ENCODE peak calls at places on chromosomes 11 and 22, in four cellular contexts. A, Y, C and W are unnamed samples.

GRCh38 chr11:794766-795637 is 3.1 kb downstream of the SLC25A22 start:
- DNase-seq in Y (no peak), C (no peak), A (no peak), W (no peak)

GRCh38 chr11:129278586-129279319 is 86.6 kb upstream of the ARHGAP32 start:
- DNase-seq in A (peak; percentile 43), C (no peak), Y (no peak), W (no peak)

GRCh38 chr11:78883506-78883905 is 308.8 kb upstream of the NARS2 start:
- DNase-seq in C (no peak), Y (no peak), A (no peak), W (no peak)

GRCh38 chr22:41478891-41479521 is 10.1 kb downstream of the ACO2 start:
- DNase-seq in C (no peak), A (no peak), Y (no peak), W (no peak)

GRCh38 chr11:76590631-76590950 is 80.0 kb downstream of the LRRC32 start:
- DNase-seq in A (no peak), C (no peak), Y (no peak), W (no peak)

GRCh38 chr22:23088199-23088604 is 17.9 kb downstream of the GNAZ start:
- DNase-seq in A (no peak), C (no peak), Y (peak; percentile 68), W (no peak)

GRCh38 chr11:99160447-99160846 is 139.7 kb downstream of the CNTN5 start:
- DNase-seq in C (no peak), A (no peak), Y (no peak), W (no peak)

GRCh38 chr22:40951795-40952602 is 821 bp downstream of the RBX1 start:
- DNase-seq in A (no peak), Y (no peak), C (no peak), W (no peak)

GRCh38 chr22:22684605-22685561 is 40.5 kb downstream of the GGTLC2 start:
- DNase-seq in A (peak; percentile 56), Y (peak; percentile 45), C (no peak), W (no peak)

GRCh38 chr22:32615874-32616564 is 141.4 kb downstream of the FBXO7 start:
- DNase-seq in Y (no peak), C (no peak), A (no peak), W (no peak)

GRCh38 chr22:41092847-41093371 is 517 bp downstream of the EP300 start:
- DNase-seq in A (peak; percentile 22), C (no peak), Y (peak; percentile 63), W (no peak)

GRCh38 chr11:36583667-36584066 is 10.6 kb upstream of the IFTAP start:
- DNase-seq in A (no peak), C (no peak), Y (no peak), W (no peak)

GRCh38 chr11:117876341-117877119 is at the start of gene FXYD6:
- DNase-seq in A (no peak), Y (no peak), C (no peak), W (no peak)

GRCh38 chr22:17086301-17086700 is 1.5 kb downstream of the IL17RA start:
- DNase-seq in C (no peak), A (no peak), Y (no peak), W (no peak)

GRCh38 chr11:405323-405975 is 9.3 kb downstream of the SIGIRR start:
- DNase-seq in C (no peak), A (no peak), Y (no peak), W (no peak)

GRCh38 chr11:8610532-8611116 is 16.6 kb upstream of the STK33 start:
- DNase-seq in Y (no peak), C (peak; percentile 19), A (no peak), W (no peak)

GRCh38 chr22:25390297-25391240 is 171.1 kb downstream of the CRYBB2 start:
- DNase-seq in C (no peak), Y (no peak), A (no peak), W (no peak)

GRCh38 chr22:50341977-50342650 is 1.0 kb upstream of the PPP6R2 start:
- DNase-seq in Y (peak; percentile 93), A (peak; percentile 89), C (peak; percentile 82), W (peak; percentile 74)

GRCh38 chr22:36606114-36606513 is 77.1 kb upstream of the EIF3D start:
- DNase-seq in C (no peak), A (no peak), Y (no peak), W (no peak)

GRCh38 chr11:7548659-7549283 is 35.0 kb downstream of the PPFIBP2 start:
- DNase-seq in Y (peak; percentile 50), A (peak; percentile 52), C (no peak), W (no peak)

GRCh38 chr11:88435405-88435804 is 97.9 kb upstream of the CTSC start:
- DNase-seq in C (no peak), Y (no peak), A (no peak), W (no peak)

GRCh38 chr11:128714881-128715280 is 21.0 kb downstream of the FLI1 start:
- DNase-seq in C (no peak), Y (peak; percentile 40), A (peak; percentile 66), W (no peak)

GRCh38 chr11:129458756-129459535 is 83.3 kb downstream of the BARX2 start:
- DNase-seq in C (no peak), Y (no peak), A (peak; percentile 21), W (no peak)

GRCh38 chr11:34899633-34900016 is 16.6 kb downstream of the APIP start:
- DNase-seq in C (no peak), A (no peak), Y (no peak), W (no peak)

GRCh38 chr11:67269401-67270255 is 3.4 kb downstream of the GRK2 start:
- DNase-seq in A (no peak), Y (no peak), C (no peak), W (no peak)

GRCh38 chr11:34358258-34358665 is 452 bp upstream of the ABTB2 start:
- DNase-seq in C (no peak), A (peak; percentile 79), Y (no peak), W (no peak)

GRCh38 chr22:28341001-28341400 is 338.6 kb downstream of the TTC28 start:
- DNase-seq in A (peak; percentile 4), C (no peak), Y (no peak), W (no peak)